ENCODE peak calls at places on chromosome 21, in six cellular contexts. Q, V, N, C, G and R are unnamed samples.

GRCh38 chr21:39429445-39429844 is 16.1 kb downstream of the LCA5L start:
- DNase-seq in Q (no peak), V (no peak), N (no peak), C (no peak), G (no peak), R (no peak)

GRCh38 chr21:37917612-37918011 is 1.4 kb upstream of the KCNJ6 start:
- DNase-seq in Q (no peak), V (no peak), N (no peak), C (no peak), G (no peak), R (no peak)

GRCh38 chr21:36555199-36555598 is 75.3 kb upstream of the CLDN14 start:
- DNase-seq in Q (no peak), V (peak), N (peak), C (no peak), G (no peak), R (peak)

GRCh38 chr21:22842875-22843274 is 1844.7 kb downstream of the NCAM2 start:
- DNase-seq in Q (no peak), V (no peak), N (no peak), C (no peak), G (no peak), R (no peak)

GRCh38 chr21:35163381-35163780 is 114.3 kb upstream of the RUNX1 start:
- DNase-seq in Q (no peak), V (no peak), N (no peak), C (no peak), G (no peak), R (no peak)

GRCh38 chr21:22120616-22121266 is 1122.5 kb downstream of the NCAM2 start:
- DNase-seq in Q (no peak), V (no peak), N (no peak), C (no peak), G (no peak), R (no peak)

GRCh38 chr21:38985423-38986378 is 180.0 kb downstream of the ETS2 start:
- DNase-seq in Q (peak), V (no peak), N (peak), C (no peak), G (peak), R (peak)

GRCh38 chr21:15400905-15401304 is 328.9 kb upstream of the USP25 start:
- DNase-seq in Q (no peak), V (no peak), N (no peak), C (peak), G (no peak), R (no peak)

GRCh38 chr21:26732442-26733221 is 112.6 kb downstream of the ADAMTS1 start:
- DNase-seq in Q (peak), V (peak), N (peak), C (peak), G (no peak), R (no peak)

GRCh38 chr21:43958364-43959158 is 53.5 kb upstream of the TRAPPC10 start:
- DNase-seq in Q (no peak), V (no peak), N (no peak), C (no peak), G (no peak), R (no peak)

GRCh38 chr21:41374867-41375533 is 13.2 kb downstream of the MX2 start:
- DNase-seq in Q (no peak), V (no peak), N (no peak), C (no peak), G (no peak), R (no peak)

GRCh38 chr21:34351786-34352241 is 12.0 kb upstream of the KCNE2 start:
- DNase-seq in Q (peak), V (no peak), N (no peak), C (peak), G (peak), R (no peak)

GRCh38 chr21:43820466-43820865 is 31.1 kb downstream of the RRP1 start:
- DNase-seq in Q (no peak), V (no peak), N (no peak), C (no peak), G (no peak), R (no peak)

GRCh38 chr21:31524140-31524539 is 135.4 kb upstream of the SOD1 start:
- DNase-seq in Q (no peak), V (peak), N (no peak), C (no peak), G (no peak), R (no peak)

GRCh38 chr21:41133896-41134522 is 34.0 kb upstream of the BACE2 start:
- DNase-seq in Q (no peak), V (no peak), N (no peak), C (peak), G (no peak), R (no peak)

GRCh38 chr21:26405071-26405470 is 168.0 kb downstream of the CYYR1 start:
- DNase-seq in Q (no peak), V (no peak), N (no peak), C (no peak), G (no peak), R (no peak)

GRCh38 chr21:28636988-28637691 is 355.5 kb downstream of the LTN1 start:
- DNase-seq in Q (no peak), V (no peak), N (no peak), C (peak), G (no peak), R (no peak)